ENCODE peak calls at places on chromosomes 6 and 20, in five cellular contexts. One of them, this sample, is unnamed.

GRCh38 chr20:39762716-39763115 is 800.6 kb downstream of the DHX35 start:
- DNase-seq in HepG2: no peak
- DNase-seq in K562: no peak
- DNase-seq in SK-N-SH: no peak
- DNase-seq in GM12878: no peak
- DNase-seq in this sample: no peak

GRCh38 chr6:118776607-118777549 is 117.1 kb upstream of the ASF1A start:
- DNase-seq in HepG2: peak; percentile 64
- DNase-seq in K562: peak; percentile 62
- DNase-seq in SK-N-SH: peak; percentile 64
- DNase-seq in GM12878: peak; percentile 20
- DNase-seq in this sample: peak; percentile 73

GRCh38 chr6:166942393-166943168 is 13.8 kb downstream of the RNASET2 start:
- DNase-seq in HepG2: no peak
- DNase-seq in K562: peak; percentile 75
- DNase-seq in SK-N-SH: peak; percentile 55
- DNase-seq in GM12878: no peak
- DNase-seq in this sample: no peak

GRCh38 chr20:1528811-1529210 is 28.7 kb downstream of the SIRPD start:
- DNase-seq in HepG2: no peak
- DNase-seq in K562: no peak
- DNase-seq in SK-N-SH: no peak
- DNase-seq in GM12878: no peak
- DNase-seq in this sample: no peak

GRCh38 chr6:157603971-157604370 is 219.1 kb upstream of the SNX9 start:
- DNase-seq in HepG2: no peak
- DNase-seq in K562: no peak
- DNase-seq in SK-N-SH: no peak
- DNase-seq in GM12878: no peak
- DNase-seq in this sample: no peak

GRCh38 chr6:151675746-151676459 is 131.6 kb upstream of the ESR1 start:
- DNase-seq in HepG2: peak; percentile 64
- DNase-seq in K562: peak; percentile 84
- DNase-seq in SK-N-SH: peak; percentile 64
- DNase-seq in GM12878: peak; percentile 11
- DNase-seq in this sample: peak; percentile 83

GRCh38 chr20:19081937-19082336 is 130.5 kb upstream of the SLC24A3 start:
- DNase-seq in HepG2: no peak
- DNase-seq in K562: no peak
- DNase-seq in SK-N-SH: no peak
- DNase-seq in GM12878: no peak
- DNase-seq in this sample: no peak

GRCh38 chr6:87197547-87197946 is 42.2 kb downstream of the ZNF292 start:
- DNase-seq in HepG2: no peak
- DNase-seq in K562: no peak
- DNase-seq in SK-N-SH: no peak
- DNase-seq in GM12878: peak; percentile 49
- DNase-seq in this sample: no peak

GRCh38 chr6:25223421-25224052 is 55.6 kb upstream of the CARMIL1 start:
- DNase-seq in HepG2: peak; percentile 54
- DNase-seq in K562: peak; percentile 57
- DNase-seq in SK-N-SH: peak; percentile 64
- DNase-seq in GM12878: peak; percentile 19
- DNase-seq in this sample: peak; percentile 60

GRCh38 chr6:43771210-43771857 is 1.3 kb downstream of the VEGFA start:
- DNase-seq in HepG2: peak; percentile 79
- DNase-seq in K562: peak; percentile 86
- DNase-seq in SK-N-SH: peak; percentile 72
- DNase-seq in GM12878: no peak
- DNase-seq in this sample: peak; percentile 59

GRCh38 chr6:126015869-126016268 is 29.5 kb downstream of the TRMT11 start:
- DNase-seq in HepG2: no peak
- DNase-seq in K562: no peak
- DNase-seq in SK-N-SH: no peak
- DNase-seq in GM12878: no peak
- DNase-seq in this sample: no peak

GRCh38 chr20:35015863-35016193 is 60.2 kb downstream of the MYH7B start:
- DNase-seq in HepG2: no peak
- DNase-seq in K562: no peak
- DNase-seq in SK-N-SH: no peak
- DNase-seq in GM12878: no peak
- DNase-seq in this sample: no peak

GRCh38 chr6:150435832-150436231 is 67.0 kb downstream of the IYD start:
- DNase-seq in HepG2: no peak
- DNase-seq in K562: peak; percentile 18
- DNase-seq in SK-N-SH: no peak
- DNase-seq in GM12878: no peak
- DNase-seq in this sample: no peak

GRCh38 chr6:77034161-77034560 is 429.1 kb downstream of the HTR1B start:
- DNase-seq in HepG2: no peak
- DNase-seq in K562: no peak
- DNase-seq in SK-N-SH: no peak
- DNase-seq in GM12878: no peak
- DNase-seq in this sample: no peak

GRCh38 chr6:6331393-6331792 is 10.9 kb upstream of the F13A1 start:
- DNase-seq in HepG2: no peak
- DNase-seq in K562: no peak
- DNase-seq in SK-N-SH: no peak
- DNase-seq in GM12878: peak; percentile 95
- DNase-seq in this sample: no peak

GRCh38 chr6:165704001-165704748 is 41.1 kb upstream of the PDE10A start:
- DNase-seq in HepG2: no peak
- DNase-seq in K562: no peak
- DNase-seq in SK-N-SH: no peak
- DNase-seq in GM12878: no peak
- DNase-seq in this sample: no peak

GRCh38 chr6:152904678-152905077 is 78.2 kb downstream of the FBXO5 start:
- DNase-seq in HepG2: no peak
- DNase-seq in K562: no peak
- DNase-seq in SK-N-SH: no peak
- DNase-seq in GM12878: no peak
- DNase-seq in this sample: no peak

GRCh38 chr6:168890306-168890995 is 363.2 kb downstream of the THBS2 start:
- DNase-seq in HepG2: no peak
- DNase-seq in K562: no peak
- DNase-seq in SK-N-SH: no peak
- DNase-seq in GM12878: no peak
- DNase-seq in this sample: no peak

GRCh38 chr6:28988536-28989415 is 16.3 kb downstream of the ZNF311 start:
- DNase-seq in HepG2: no peak
- DNase-seq in K562: peak; percentile 62
- DNase-seq in SK-N-SH: peak; percentile 47
- DNase-seq in GM12878: no peak
- DNase-seq in this sample: no peak

GRCh38 chr6:25499851-25500250 is 152.2 kb upstream of the SCGN start:
- DNase-seq in HepG2: no peak
- DNase-seq in K562: no peak
- DNase-seq in SK-N-SH: no peak
- DNase-seq in GM12878: no peak
- DNase-seq in this sample: no peak

GRCh38 chr20:51193066-51193772 is 170.3 kb upstream of the KCNG1 start:
- DNase-seq in HepG2: no peak
- DNase-seq in K562: no peak
- DNase-seq in SK-N-SH: no peak
- DNase-seq in GM12878: no peak
- DNase-seq in this sample: no peak

GRCh38 chr6:33787954-33788693 is 806 bp downstream of the LEMD2 start:
- DNase-seq in HepG2: peak; percentile 46
- DNase-seq in K562: peak; percentile 83
- DNase-seq in SK-N-SH: peak; percentile 87
- DNase-seq in GM12878: peak; percentile 27
- DNase-seq in this sample: peak; percentile 59

GRCh38 chr20:33145521-33145920 is 22.4 kb upstream of the BPIFA2 start:
- DNase-seq in HepG2: no peak
- DNase-seq in K562: no peak
- DNase-seq in SK-N-SH: no peak
- DNase-seq in GM12878: no peak
- DNase-seq in this sample: no peak

GRCh38 chr20:33148040-33148439 is 19.9 kb upstream of the BPIFA2 start:
- DNase-seq in HepG2: no peak
- DNase-seq in K562: no peak
- DNase-seq in SK-N-SH: no peak
- DNase-seq in GM12878: no peak
- DNase-seq in this sample: no peak

GRCh38 chr20:33147299-33147698 is 20.7 kb upstream of the BPIFA2 start:
- DNase-seq in HepG2: no peak
- DNase-seq in K562: no peak
- DNase-seq in SK-N-SH: no peak
- DNase-seq in GM12878: no peak
- DNase-seq in this sample: no peak
- TF ChIP-seq FOXM1 in HepG2: no peak
- TF ChIP-seq FOXM1 in K562: no peak
- TF ChIP-seq FOXM1 in SK-N-SH: no peak
- TF ChIP-seq FOXM1 in GM12878: no peak
- TF ChIP-seq FOXM1 in this sample: no peak

DNA sequence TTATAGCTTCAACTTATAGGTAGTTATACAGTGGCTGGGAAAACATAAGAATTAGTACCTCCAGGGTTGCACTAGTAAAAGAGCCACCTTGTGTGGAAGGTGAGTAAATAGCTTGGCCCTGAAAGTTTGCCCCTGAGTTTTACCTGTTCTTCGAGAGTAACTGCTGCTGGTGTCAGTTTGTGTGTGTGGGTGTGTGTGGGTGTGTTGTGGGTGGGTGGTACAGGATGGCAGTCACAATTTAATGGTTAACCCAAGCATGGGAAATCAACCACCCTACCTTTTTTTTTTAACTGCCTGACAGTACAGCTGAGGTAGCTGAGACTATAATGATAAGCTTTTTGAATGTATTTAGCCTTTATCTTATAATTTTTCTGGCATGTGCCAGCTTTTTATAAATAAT is 137.3 kb downstream of the STXBP5 start:
- DNase-seq in HepG2: no peak
- DNase-seq in K562: no peak
- DNase-seq in SK-N-SH: no peak
- DNase-seq in GM12878: no peak
- DNase-seq in this sample: no peak
- TF ChIP-seq FOXM1 in HepG2: no peak
- TF ChIP-seq FOXM1 in K562: no peak
- TF ChIP-seq FOXM1 in SK-N-SH: no peak
- TF ChIP-seq FOXM1 in GM12878: no peak
- TF ChIP-seq FOXM1 in this sample: no peak

GRCh38 chr6:39402239-39402751 is 79.8 kb upstream of the KCNK16 start:
- DNase-seq in HepG2: no peak
- DNase-seq in K562: no peak
- DNase-seq in SK-N-SH: no peak
- DNase-seq in GM12878: no peak
- DNase-seq in this sample: no peak

GRCh38 chr6:39403304-39403703 is 80.8 kb upstream of the KCNK16 start:
- DNase-seq in HepG2: no peak
- DNase-seq in K562: no peak
- DNase-seq in SK-N-SH: no peak
- DNase-seq in GM12878: no peak
- DNase-seq in this sample: no peak

GRCh38 chr6:39407446-39407993 is 85.0 kb upstream of the KCNK16 start:
- DNase-seq in HepG2: no peak
- DNase-seq in K562: no peak
- DNase-seq in SK-N-SH: no peak
- DNase-seq in GM12878: peak; percentile 60
- DNase-seq in this sample: no peak

GRCh38 chr6:39401376-39401775 is 78.9 kb upstream of the KCNK16 start:
- DNase-seq in HepG2: no peak
- DNase-seq in K562: no peak
- DNase-seq in SK-N-SH: no peak
- DNase-seq in GM12878: no peak
- DNase-seq in this sample: no peak

DNA sequence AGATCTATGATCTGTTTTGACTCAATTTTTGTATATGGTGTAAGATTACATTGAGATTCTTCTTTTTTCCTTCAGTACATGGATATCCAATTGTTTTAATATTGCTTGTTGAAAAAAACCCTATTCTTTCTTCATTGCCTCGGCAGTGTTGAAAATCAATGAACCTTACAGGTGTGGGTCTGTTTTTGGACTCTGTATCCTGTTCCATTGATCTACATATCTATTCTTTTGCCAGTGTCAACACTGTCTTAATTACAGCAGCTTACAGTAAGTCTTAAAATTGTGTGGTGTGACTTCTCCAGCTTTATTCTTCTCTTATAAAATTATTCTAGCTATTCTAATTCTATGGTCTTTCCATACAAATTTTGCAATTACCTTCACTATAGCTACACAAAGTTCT is 81.8 kb upstream of the KCNK16 start:
- DNase-seq in HepG2: no peak
- DNase-seq in K562: no peak
- DNase-seq in SK-N-SH: no peak
- DNase-seq in GM12878: no peak
- DNase-seq in this sample: no peak
- TF ChIP-seq FOXM1 in HepG2: no peak
- TF ChIP-seq FOXM1 in K562: no peak
- TF ChIP-seq FOXM1 in SK-N-SH: no peak
- TF ChIP-seq FOXM1 in GM12878: no peak
- TF ChIP-seq FOXM1 in this sample: no peak

GRCh38 chr20:54051019-54051418 is 19.4 kb downstream of the BCAS1 start:
- DNase-seq in HepG2: no peak
- DNase-seq in K562: no peak
- DNase-seq in SK-N-SH: no peak
- DNase-seq in GM12878: no peak
- DNase-seq in this sample: no peak
- TF ChIP-seq FOXM1 in HepG2: no peak
- TF ChIP-seq FOXM1 in K562: no peak
- TF ChIP-seq FOXM1 in SK-N-SH: no peak
- TF ChIP-seq FOXM1 in GM12878: no peak
- TF ChIP-seq FOXM1 in this sample: no peak

DNA sequence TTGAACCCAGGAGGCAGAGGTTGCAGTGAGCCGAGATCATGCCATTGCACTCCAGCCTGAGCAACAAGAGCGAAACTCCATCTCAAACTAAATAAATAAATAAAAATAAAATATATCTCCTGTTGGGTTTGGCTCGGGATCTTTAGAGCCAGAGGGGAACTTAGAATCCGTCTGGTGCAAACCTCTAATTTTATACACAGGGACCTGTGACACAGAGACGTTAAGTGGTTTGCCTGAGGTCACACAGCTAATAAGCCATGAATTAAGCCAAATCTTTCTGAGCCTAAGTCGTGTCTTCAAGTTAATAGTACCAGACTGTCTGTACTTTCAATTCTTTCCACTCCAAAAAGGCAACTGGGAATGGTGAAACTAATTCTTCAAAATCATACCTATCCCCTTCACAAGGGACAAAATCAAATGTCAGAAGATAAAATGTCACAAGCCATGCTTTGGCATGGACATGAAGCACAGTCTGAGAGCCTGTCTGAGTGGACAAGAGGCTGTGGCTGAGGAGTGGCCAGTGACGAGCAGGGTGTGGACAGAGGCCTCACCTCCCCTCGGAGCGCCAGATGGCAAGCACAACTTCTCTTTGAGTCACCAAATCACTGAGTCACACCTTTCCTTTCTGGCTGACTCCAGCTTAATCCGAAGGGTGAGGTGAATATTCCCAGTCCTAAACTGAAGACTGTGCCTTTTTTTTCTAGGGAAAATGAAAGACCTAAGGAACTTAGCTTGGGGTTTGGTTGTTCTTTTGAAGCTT is 177.4 kb downstream of the TFAP2A start:
- DNase-seq in HepG2: no peak
- DNase-seq in K562: no peak
- DNase-seq in SK-N-SH: no peak
- DNase-seq in GM12878: no peak
- DNase-seq in this sample: no peak
- TF ChIP-seq FOXM1 in HepG2: no peak
- TF ChIP-seq FOXM1 in K562: no peak
- TF ChIP-seq FOXM1 in SK-N-SH: no peak
- TF ChIP-seq FOXM1 in GM12878: no peak
- TF ChIP-seq FOXM1 in this sample: no peak

GRCh38 chr6:170069611-170070010 is 221.3 kb downstream of the DLL1 start:
- DNase-seq in HepG2: no peak
- DNase-seq in K562: no peak
- DNase-seq in SK-N-SH: no peak
- DNase-seq in GM12878: no peak
- DNase-seq in this sample: no peak
- TF ChIP-seq FOXM1 in HepG2: no peak
- TF ChIP-seq FOXM1 in K562: no peak
- TF ChIP-seq FOXM1 in SK-N-SH: no peak
- TF ChIP-seq FOXM1 in GM12878: no peak
- TF ChIP-seq FOXM1 in this sample: no peak

This sample was measured in HEK293T.